ENCODE peak calls at places on chromosome 12, in five cellular contexts. One of them, this sample, is unnamed.
A peak's percentile ranks its signal among the peaks of the same experiment; 100 is the strongest.

GRCh38 chr12:117119592-117120198 is 20.5 kb upstream of the TESC start:
- DNase-seq in A673: peak; percentile 42
- DNase-seq in colonic mucosa: peak; percentile 38
- DNase-seq in tibial nerve: no peak
- DNase-seq in bronchial epithelial cell: no peak
- DNase-seq in this sample: peak; percentile 22

GRCh38 chr12:52308807-52309425 is 12.3 kb downstream of the KRT83 start:
- DNase-seq in A673: no peak
- DNase-seq in colonic mucosa: no peak
- DNase-seq in tibial nerve: no peak
- DNase-seq in bronchial epithelial cell: no peak
- DNase-seq in this sample: no peak

GRCh38 chr12:107580750-107581529 is 104.7 kb upstream of the PWP1 start:
- DNase-seq in A673: no peak
- DNase-seq in colonic mucosa: no peak
- DNase-seq in tibial nerve: no peak
- DNase-seq in bronchial epithelial cell: no peak
- DNase-seq in this sample: no peak

GRCh38 chr12:89789862-89790261 is 81.2 kb upstream of the ATP2B1 start:
- DNase-seq in A673: no peak
- DNase-seq in colonic mucosa: no peak
- DNase-seq in tibial nerve: no peak
- DNase-seq in bronchial epithelial cell: no peak
- DNase-seq in this sample: no peak

GRCh38 chr12:61521258-61521657 is 738.9 kb upstream of the USP15 start:
- DNase-seq in A673: no peak
- DNase-seq in colonic mucosa: no peak
- DNase-seq in tibial nerve: no peak
- DNase-seq in bronchial epithelial cell: no peak
- DNase-seq in this sample: no peak

GRCh38 chr12:51822956-51823355 is 25.6 kb downstream of the FIGNL2 start:
- DNase-seq in A673: no peak
- DNase-seq in colonic mucosa: no peak
- DNase-seq in tibial nerve: no peak
- DNase-seq in bronchial epithelial cell: no peak
- DNase-seq in this sample: no peak

GRCh38 chr12:4526923-4527546 is 11.7 kb upstream of the RAD51AP1 start:
- DNase-seq in A673: peak; percentile 17
- DNase-seq in colonic mucosa: no peak
- DNase-seq in tibial nerve: no peak
- DNase-seq in bronchial epithelial cell: peak; percentile 28
- DNase-seq in this sample: no peak

GRCh38 chr12:124497039-124497438 is 70.4 kb downstream of the NCOR2 start:
- DNase-seq in A673: no peak
- DNase-seq in colonic mucosa: no peak
- DNase-seq in tibial nerve: no peak
- DNase-seq in bronchial epithelial cell: peak; percentile 23
- DNase-seq in this sample: no peak

GRCh38 chr12:13044859-13045384 is 741 bp downstream of the FAM234B start:
- DNase-seq in A673: no peak
- DNase-seq in colonic mucosa: no peak
- DNase-seq in tibial nerve: no peak
- DNase-seq in bronchial epithelial cell: peak; percentile 10
- DNase-seq in this sample: no peak

GRCh38 chr12:120358412-120359158 is 10.4 kb downstream of the MSI1 start:
- DNase-seq in A673: no peak
- DNase-seq in colonic mucosa: no peak
- DNase-seq in tibial nerve: no peak
- DNase-seq in bronchial epithelial cell: no peak
- DNase-seq in this sample: no peak

GRCh38 chr12:88970742-88971141 is 381.6 kb downstream of the DUSP6 start:
- DNase-seq in A673: no peak
- DNase-seq in colonic mucosa: no peak
- DNase-seq in tibial nerve: no peak
- DNase-seq in bronchial epithelial cell: no peak
- DNase-seq in this sample: no peak

GRCh38 chr12:106962291-106962690 is 6.6 kb downstream of the TMEM263 start:
- DNase-seq in A673: no peak
- DNase-seq in colonic mucosa: no peak
- DNase-seq in tibial nerve: no peak
- DNase-seq in bronchial epithelial cell: no peak
- DNase-seq in this sample: no peak

GRCh38 chr12:109880938-109881337 is 597 bp upstream of the GLTP start:
- DNase-seq in A673: no peak
- DNase-seq in colonic mucosa: no peak
- DNase-seq in tibial nerve: no peak
- DNase-seq in bronchial epithelial cell: peak; percentile 22
- DNase-seq in this sample: no peak

GRCh38 chr12:52132754-52133161 is 53.3 kb downstream of the SMIM41 start:
- DNase-seq in A673: no peak
- DNase-seq in colonic mucosa: no peak
- DNase-seq in tibial nerve: no peak
- DNase-seq in bronchial epithelial cell: peak; percentile 64
- DNase-seq in this sample: no peak

GRCh38 chr12:102167821-102168605 is 29.6 kb downstream of the PMCH start:
- DNase-seq in A673: no peak
- DNase-seq in colonic mucosa: no peak
- DNase-seq in tibial nerve: no peak
- DNase-seq in bronchial epithelial cell: no peak
- DNase-seq in this sample: no peak

GRCh38 chr12:120390540-120391120 is 21.7 kb upstream of the MSI1 start:
- DNase-seq in A673: no peak
- DNase-seq in colonic mucosa: no peak
- DNase-seq in tibial nerve: no peak
- DNase-seq in bronchial epithelial cell: no peak
- DNase-seq in this sample: no peak

GRCh38 chr12:59431266-59431665 is 164.6 kb upstream of the SLC16A7 start:
- DNase-seq in A673: no peak
- DNase-seq in colonic mucosa: no peak
- DNase-seq in tibial nerve: no peak
- DNase-seq in bronchial epithelial cell: peak; percentile 9
- DNase-seq in this sample: no peak

GRCh38 chr12:115108129-115109100 is 424.4 kb upstream of the TBX3 start:
- DNase-seq in A673: no peak
- DNase-seq in colonic mucosa: no peak
- DNase-seq in tibial nerve: no peak
- DNase-seq in bronchial epithelial cell: no peak
- DNase-seq in this sample: no peak

GRCh38 chr12:50017653-50018052 is 7.6 kb downstream of the RACGAP1 start:
- DNase-seq in A673: no peak
- DNase-seq in colonic mucosa: no peak
- DNase-seq in tibial nerve: no peak
- DNase-seq in bronchial epithelial cell: peak; percentile 24
- DNase-seq in this sample: no peak

GRCh38 chr12:113589437-113589836 is 117.8 kb upstream of the LHX5 start:
- DNase-seq in A673: no peak
- DNase-seq in colonic mucosa: no peak
- DNase-seq in tibial nerve: no peak
- DNase-seq in bronchial epithelial cell: no peak
- DNase-seq in this sample: no peak

GRCh38 chr12:113591480-113591971 is 119.9 kb upstream of the LHX5 start:
- DNase-seq in A673: peak; percentile 60
- DNase-seq in colonic mucosa: no peak
- DNase-seq in tibial nerve: no peak
- DNase-seq in bronchial epithelial cell: no peak
- DNase-seq in this sample: no peak

GRCh38 chr12:113598815-113599406 is 127.2 kb upstream of the LHX5 start:
- DNase-seq in A673: no peak
- DNase-seq in colonic mucosa: no peak
- DNase-seq in tibial nerve: no peak
- DNase-seq in bronchial epithelial cell: no peak
- DNase-seq in this sample: no peak

GRCh38 chr12:113594967-113595366 is 123.3 kb upstream of the LHX5 start:
- DNase-seq in A673: no peak
- DNase-seq in colonic mucosa: no peak
- DNase-seq in tibial nerve: no peak
- DNase-seq in bronchial epithelial cell: no peak
- DNase-seq in this sample: no peak
- H3K27me3 ChIP-seq in A673: peaks cover 49% of the 10 kb centered on the region
- H3K27me3 ChIP-seq in colonic mucosa: peaks cover 10% of the 10 kb centered on the region
- H3K27me3 ChIP-seq in tibial nerve: no peaks in the 10 kb centered on the region
- H3K27me3 ChIP-seq in bronchial epithelial cell: peaks cover 2% of the 10 kb centered on the region
- H3K27me3 ChIP-seq in this sample: peaks cover 3% of the 10 kb centered on the region

GRCh38 chr12:2652011-2652400 is 142.8 kb upstream of the FKBP4 start:
- DNase-seq in A673: no peak
- DNase-seq in colonic mucosa: no peak
- DNase-seq in tibial nerve: no peak
- DNase-seq in bronchial epithelial cell: no peak
- DNase-seq in this sample: no peak
- H3K27me3 ChIP-seq in A673: no peaks in the 10 kb centered on the region
- H3K27me3 ChIP-seq in colonic mucosa: no peaks in the 10 kb centered on the region
- H3K27me3 ChIP-seq in tibial nerve: no peaks in the 10 kb centered on the region
- H3K27me3 ChIP-seq in bronchial epithelial cell: no peaks in the 10 kb centered on the region
- H3K27me3 ChIP-seq in this sample: no peaks in the 10 kb centered on the region

DNA sequence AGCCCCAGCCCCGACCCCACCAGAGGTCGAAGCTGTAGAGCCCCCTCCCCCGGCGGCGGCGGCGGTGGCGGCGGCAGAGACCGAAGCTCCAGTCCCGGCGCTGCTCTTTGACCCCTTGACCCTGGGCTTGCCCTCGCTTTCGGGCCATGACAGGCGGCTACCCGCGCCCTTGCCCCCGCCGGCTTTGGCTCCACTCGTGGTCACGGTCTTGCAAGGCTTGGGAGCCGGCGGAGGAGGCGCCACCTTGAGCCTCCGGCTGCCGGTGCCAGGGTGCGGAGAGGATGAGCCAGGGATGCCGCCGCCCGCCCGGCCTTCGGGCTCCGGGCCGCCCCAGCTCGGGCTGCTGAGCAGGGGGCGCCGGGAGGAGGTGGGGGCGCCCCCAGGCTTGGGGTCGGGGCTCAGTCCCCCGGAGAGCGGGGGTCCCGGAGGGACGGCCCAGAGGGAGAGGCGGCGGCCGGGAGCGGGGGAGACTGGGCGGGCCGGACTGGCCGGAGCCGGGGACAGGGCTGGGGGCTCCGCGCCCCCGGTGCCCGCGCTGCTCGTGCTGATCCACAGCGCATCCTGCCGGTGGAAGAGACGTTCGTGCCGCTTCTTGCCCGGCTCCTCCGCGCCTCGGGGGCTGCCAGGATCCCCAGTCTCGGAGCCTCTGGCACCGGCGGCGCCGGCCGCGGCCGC is 938 bp downstream of the AGAP2 start:
- DNase-seq in A673: peak; percentile 60
- DNase-seq in colonic mucosa: no peak
- DNase-seq in tibial nerve: no peak
- DNase-seq in bronchial epithelial cell: no peak
- DNase-seq in this sample: no peak
- H3K27me3 ChIP-seq in A673: peaks cover 18% of the 10 kb centered on the region
- H3K27me3 ChIP-seq in colonic mucosa: peaks cover 58% of the 10 kb centered on the region
- H3K27me3 ChIP-seq in tibial nerve: peaks cover 7% of the 10 kb centered on the region
- H3K27me3 ChIP-seq in bronchial epithelial cell: peaks cover 44% of the 10 kb centered on the region
- H3K27me3 ChIP-seq in this sample: peaks cover 98% of the 10 kb centered on the region

GRCh38 chr12:53959314-53959713 is 4.6 kb downstream of the HOXC12 start:
- DNase-seq in A673: no peak
- DNase-seq in colonic mucosa: no peak
- DNase-seq in tibial nerve: no peak
- DNase-seq in bronchial epithelial cell: no peak
- DNase-seq in this sample: no peak

GRCh38 chr12:53956914-53957536 is 2.3 kb downstream of the HOXC12 start:
- DNase-seq in A673: no peak
- DNase-seq in colonic mucosa: no peak
- DNase-seq in tibial nerve: no peak
- DNase-seq in bronchial epithelial cell: no peak
- DNase-seq in this sample: no peak

GRCh38 chr12:53956251-53956887 is 1.7 kb downstream of the HOXC12 start:
- DNase-seq in A673: no peak
- DNase-seq in colonic mucosa: no peak
- DNase-seq in tibial nerve: no peak
- DNase-seq in bronchial epithelial cell: no peak
- DNase-seq in this sample: peak; percentile 38

GRCh38 chr12:53960187-53961024 is 5.7 kb downstream of the HOXC12 start:
- DNase-seq in A673: no peak
- DNase-seq in colonic mucosa: no peak
- DNase-seq in tibial nerve: no peak
- DNase-seq in bronchial epithelial cell: no peak
- DNase-seq in this sample: no peak

GRCh38 chr12:53958128-53958527 is 3.4 kb downstream of the HOXC12 start:
- DNase-seq in A673: no peak
- DNase-seq in colonic mucosa: no peak
- DNase-seq in tibial nerve: no peak
- DNase-seq in bronchial epithelial cell: no peak
- DNase-seq in this sample: no peak
- H3K27me3 ChIP-seq in A673: peaks cover 6% of the 10 kb centered on the region
- H3K27me3 ChIP-seq in colonic mucosa: peaks cover 97% of the 10 kb centered on the region
- H3K27me3 ChIP-seq in tibial nerve: peaks cover 17% of the 10 kb centered on the region
- H3K27me3 ChIP-seq in bronchial epithelial cell: peaks cover 77% of the 10 kb centered on the region
- H3K27me3 ChIP-seq in this sample: no peaks in the 10 kb centered on the region